ENCODE peak calls at places on chromosome 22, in five cellular contexts. One of them, this sample, is unnamed.
A peak's percentile ranks its signal among the peaks of the same experiment; 100 is the strongest.

GRCh38 chr22:27452245-27452644 is 349.3 kb downstream of the MN1 start:
- DNase-seq in neuronal stem cell: no peak
- DNase-seq in H9: no peak
- DNase-seq in H1: no peak
- DNase-seq in IMR-90: no peak
- DNase-seq in this sample: no peak

GRCh38 chr22:27416553-27417427 is 384.8 kb downstream of the MN1 start:
- DNase-seq in H9: peak; percentile 78
- DNase-seq in H1: peak; percentile 23
- DNase-seq in neuronal stem cell: no peak
- DNase-seq in IMR-90: peak; percentile 88
- DNase-seq in this sample: no peak

GRCh38 chr22:20520093-20520511 is 12.7 kb downstream of the MED15 start:
- DNase-seq in H9: no peak
- DNase-seq in IMR-90: peak; percentile 82
- DNase-seq in H1: no peak
- DNase-seq in neuronal stem cell: no peak
- DNase-seq in this sample: peak; percentile 18

GRCh38 chr22:33109532-33110148 is 51.5 kb upstream of the SYN3 start:
- DNase-seq in neuronal stem cell: no peak
- DNase-seq in H9: no peak
- DNase-seq in IMR-90: no peak
- DNase-seq in H1: no peak
- DNase-seq in this sample: peak; percentile 71

GRCh38 chr22:22866381-22867111 is 21.1 kb upstream of the IGLL5 start:
- DNase-seq in H1: no peak
- DNase-seq in H9: no peak
- DNase-seq in IMR-90: no peak
- DNase-seq in neuronal stem cell: no peak
- DNase-seq in this sample: no peak

GRCh38 chr22:50420581-50420980 is 54.3 kb downstream of the SBF1 start:
- DNase-seq in H1: no peak
- DNase-seq in IMR-90: no peak
- DNase-seq in neuronal stem cell: no peak
- DNase-seq in H9: no peak
- DNase-seq in this sample: no peak

GRCh38 chr22:45680932-45681700 is 9.5 kb downstream of the ATXN10 start:
- DNase-seq in IMR-90: peak; percentile 90
- DNase-seq in neuronal stem cell: no peak
- DNase-seq in H1: no peak
- DNase-seq in H9: no peak
- DNase-seq in this sample: no peak

GRCh38 chr22:50443801-50444625 is 30.8 kb downstream of the SBF1 start:
- DNase-seq in H9: no peak
- DNase-seq in H1: no peak
- DNase-seq in neuronal stem cell: no peak
- DNase-seq in IMR-90: no peak
- DNase-seq in this sample: peak; percentile 64

GRCh38 chr22:26781591-26781990 is 124.2 kb downstream of the MIAT start:
- DNase-seq in IMR-90: no peak
- DNase-seq in H9: no peak
- DNase-seq in H1: no peak
- DNase-seq in neuronal stem cell: no peak
- DNase-seq in this sample: no peak

GRCh38 chr22:27993201-27993635 is 74.2 kb upstream of the PITPNB start:
- DNase-seq in IMR-90: no peak
- DNase-seq in H9: peak; percentile 20
- DNase-seq in neuronal stem cell: no peak
- DNase-seq in H1: no peak
- DNase-seq in this sample: no peak

GRCh38 chr22:23781533-23781932 is 5.2 kb upstream of the SMARCB1 start:
- DNase-seq in IMR-90: peak; percentile 65
- DNase-seq in H9: no peak
- DNase-seq in H1: no peak
- DNase-seq in neuronal stem cell: no peak
- DNase-seq in this sample: peak; percentile 50

GRCh38 chr22:38754247-38755154 is 1.3 kb downstream of the SUN2 start:
- DNase-seq in H9: peak; percentile 76
- DNase-seq in neuronal stem cell: no peak
- DNase-seq in H1: no peak
- DNase-seq in IMR-90: peak; percentile 43
- DNase-seq in this sample: peak; percentile 80

GRCh38 chr22:35622132-35622913 is 5.2 kb upstream of the MB start:
- DNase-seq in H1: no peak
- DNase-seq in IMR-90: no peak
- DNase-seq in H9: peak; percentile 84
- DNase-seq in neuronal stem cell: no peak
- DNase-seq in this sample: no peak

GRCh38 chr22:30921108-30921507 is 47.5 kb downstream of the MORC2 start:
- DNase-seq in H1: no peak
- DNase-seq in H9: no peak
- DNase-seq in IMR-90: no peak
- DNase-seq in neuronal stem cell: no peak
- DNase-seq in this sample: no peak

GRCh38 chr22:24091551-24092420 is 80.7 kb downstream of the CABIN1 start:
- DNase-seq in IMR-90: no peak
- DNase-seq in neuronal stem cell: no peak
- DNase-seq in H1: no peak
- DNase-seq in H9: no peak
- DNase-seq in this sample: no peak

GRCh38 chr22:42433754-42434153 is 1.6 kb upstream of the NFAM1 start:
- DNase-seq in neuronal stem cell: no peak
- DNase-seq in H9: no peak
- DNase-seq in H1: no peak
- DNase-seq in IMR-90: no peak
- DNase-seq in this sample: no peak

GRCh38 chr22:33332538-33332937 is 274.4 kb upstream of the SYN3 start:
- DNase-seq in IMR-90: no peak
- DNase-seq in H9: no peak
- DNase-seq in neuronal stem cell: no peak
- DNase-seq in H1: no peak
- DNase-seq in this sample: no peak

GRCh38 chr22:35785181-35785923 is 67.7 kb downstream of the APOL5 start:
- DNase-seq in H9: no peak
- DNase-seq in neuronal stem cell: no peak
- DNase-seq in H1: no peak
- DNase-seq in IMR-90: no peak
- DNase-seq in this sample: no peak

GRCh38 chr22:25062378-25063095 is 110.0 kb downstream of the KIAA1671 start:
- DNase-seq in H1: no peak
- DNase-seq in H9: no peak
- DNase-seq in IMR-90: no peak
- DNase-seq in neuronal stem cell: no peak
- DNase-seq in this sample: no peak

GRCh38 chr22:50507421-50507990 is at the start of gene LMF2:
- DNase-seq in H9: no peak
- DNase-seq in IMR-90: no peak
- DNase-seq in neuronal stem cell: no peak
- DNase-seq in H1: no peak
- DNase-seq in this sample: no peak

GRCh38 chr22:24304067-24304675 is 33.5 kb downstream of the SPECC1L start:
- DNase-seq in IMR-90: no peak
- DNase-seq in H1: no peak
- DNase-seq in H9: no peak
- DNase-seq in neuronal stem cell: no peak
- DNase-seq in this sample: no peak

GRCh38 chr22:43377486-43377995 is 34.3 kb upstream of the MPPED1 start:
- DNase-seq in H9: no peak
- DNase-seq in H1: no peak
- DNase-seq in IMR-90: peak; percentile 20
- DNase-seq in neuronal stem cell: no peak
- DNase-seq in this sample: no peak

GRCh38 chr22:22061085-22062077 is 78.8 kb upstream of the TOP3B start:
- DNase-seq in neuronal stem cell: no peak
- DNase-seq in IMR-90: peak; percentile 43
- DNase-seq in H1: no peak
- DNase-seq in H9: no peak
- DNase-seq in this sample: peak; percentile 28

GRCh38 chr22:43154887-43155536 is 3.7 kb downstream of the TSPO start:
- DNase-seq in H9: no peak
- DNase-seq in H1: no peak
- DNase-seq in neuronal stem cell: no peak
- DNase-seq in IMR-90: no peak
- DNase-seq in this sample: no peak

GRCh38 chr22:36110306-36110791 is 50.2 kb downstream of the APOL3 start:
- DNase-seq in H9: no peak
- DNase-seq in neuronal stem cell: no peak
- DNase-seq in H1: no peak
- DNase-seq in IMR-90: no peak
- DNase-seq in this sample: no peak

GRCh38 chr22:39655736-39656285 is 85.3 kb downstream of the CACNA1I start:
- DNase-seq in IMR-90: no peak
- DNase-seq in neuronal stem cell: no peak
- DNase-seq in H9: no peak
- DNase-seq in H1: no peak
- DNase-seq in this sample: no peak

GRCh38 chr22:19619144-19620009 is 94.9 kb upstream of the SEPTIN5 start:
- DNase-seq in H9: no peak
- DNase-seq in neuronal stem cell: no peak
- DNase-seq in IMR-90: no peak
- DNase-seq in H1: no peak
- DNase-seq in this sample: no peak

GRCh38 chr22:28855355-28856094 is 27.8 kb upstream of the ZNRF3 start:
- DNase-seq in neuronal stem cell: peak; percentile 68
- DNase-seq in IMR-90: peak; percentile 78
- DNase-seq in H9: peak; percentile 63
- DNase-seq in H1: no peak
- DNase-seq in this sample: peak; percentile 23

GRCh38 chr22:31945478-31945815 is 1.1 kb downstream of the YWHAH start:
- DNase-seq in H9: no peak
- DNase-seq in H1: no peak
- DNase-seq in neuronal stem cell: no peak
- DNase-seq in IMR-90: no peak
- DNase-seq in this sample: no peak

GRCh38 chr22:31945971-31946680 is 1.8 kb downstream of the YWHAH start:
- DNase-seq in neuronal stem cell: no peak
- DNase-seq in H1: no peak
- DNase-seq in IMR-90: peak; percentile 31
- DNase-seq in H9: no peak
- DNase-seq in this sample: peak; percentile 58

GRCh38 chr22:31943976-31944699 is at the start of gene YWHAH:
- DNase-seq in neuronal stem cell: peak; percentile 96
- DNase-seq in H1: peak; percentile 84
- DNase-seq in IMR-90: peak; percentile 89
- DNase-seq in H9: peak; percentile 94
- DNase-seq in this sample: peak; percentile 92

GRCh38 chr22:31943206-31943975 is 944 bp upstream of the YWHAH start:
- DNase-seq in neuronal stem cell: no peak
- DNase-seq in IMR-90: no peak
- DNase-seq in H1: no peak
- DNase-seq in H9: no peak
- DNase-seq in this sample: no peak

GRCh38 chr22:31944700-31945477 is 554 bp downstream of the YWHAH start:
- DNase-seq in H1: no peak
- DNase-seq in neuronal stem cell: peak; percentile 17
- DNase-seq in H9: no peak
- DNase-seq in IMR-90: no peak
- DNase-seq in this sample: peak; percentile 16
- H3K14ac ChIP-seq in H1: peak overlapping the region; percentile 37
- H3K14ac ChIP-seq in neuronal stem cell: peak overlapping the region; percentile 87
- H3K14ac ChIP-seq in H9: peak overlapping the region; percentile 99
- H3K14ac ChIP-seq in IMR-90: peak overlapping the region; percentile 98
- H3K14ac ChIP-seq in this sample: peak overlapping the region; percentile 100

DNA sequence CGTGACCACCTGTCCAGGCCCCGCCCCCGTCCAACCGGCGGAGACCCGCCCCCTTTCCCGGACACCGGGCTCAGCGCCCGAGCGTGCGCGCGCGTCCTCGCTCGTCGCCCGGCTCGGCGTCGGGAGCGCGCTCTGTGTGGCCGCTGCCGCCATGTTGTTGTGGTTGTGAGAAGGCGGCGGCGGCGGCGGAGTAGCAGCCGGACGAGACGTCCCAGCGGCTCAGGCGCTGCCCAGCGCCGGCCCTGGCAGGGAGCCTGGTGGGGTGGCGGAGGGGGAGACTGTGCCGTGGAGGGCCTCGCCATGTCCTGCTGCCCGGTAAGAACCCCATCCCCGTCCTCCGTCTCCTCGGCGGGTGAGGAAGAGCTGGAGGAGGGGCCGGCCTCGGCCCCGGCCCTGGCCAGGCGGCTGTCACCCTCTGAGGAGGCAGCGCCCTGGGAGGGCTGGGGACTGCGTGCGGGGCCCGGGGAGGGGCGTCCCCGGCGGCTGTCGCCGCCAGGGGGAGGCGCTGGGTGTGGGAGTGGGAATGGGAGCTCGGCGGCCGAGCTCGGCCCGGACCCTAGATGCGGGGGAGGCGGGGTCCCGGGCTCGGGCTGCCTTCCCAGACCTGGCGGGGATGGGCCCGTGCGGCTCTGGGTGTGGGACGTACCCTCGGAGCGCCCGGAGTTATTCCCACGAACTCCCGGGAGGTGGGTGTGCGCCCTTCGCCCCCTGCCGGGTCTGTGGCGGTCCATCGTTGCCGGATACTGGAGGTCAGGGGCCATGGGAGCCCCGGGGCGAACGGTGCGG is at the start of gene MTMR3:
- DNase-seq in H1: peak; percentile 64
- DNase-seq in H9: peak; percentile 95
- DNase-seq in neuronal stem cell: peak; percentile 91
- DNase-seq in IMR-90: peak; percentile 84
- DNase-seq in this sample: peak; percentile 91
- H3K14ac ChIP-seq in H1: no peak within 1 kb of the TSS
- H3K14ac ChIP-seq in H9: peak within 1 kb of the TSS; percentile 91
- H3K14ac ChIP-seq in neuronal stem cell: peak within 1 kb of the TSS; percentile 98
- H3K14ac ChIP-seq in IMR-90: peak within 1 kb of the TSS; percentile 95
- H3K14ac ChIP-seq in this sample: peak within 1 kb of the TSS; percentile 100

DNA sequence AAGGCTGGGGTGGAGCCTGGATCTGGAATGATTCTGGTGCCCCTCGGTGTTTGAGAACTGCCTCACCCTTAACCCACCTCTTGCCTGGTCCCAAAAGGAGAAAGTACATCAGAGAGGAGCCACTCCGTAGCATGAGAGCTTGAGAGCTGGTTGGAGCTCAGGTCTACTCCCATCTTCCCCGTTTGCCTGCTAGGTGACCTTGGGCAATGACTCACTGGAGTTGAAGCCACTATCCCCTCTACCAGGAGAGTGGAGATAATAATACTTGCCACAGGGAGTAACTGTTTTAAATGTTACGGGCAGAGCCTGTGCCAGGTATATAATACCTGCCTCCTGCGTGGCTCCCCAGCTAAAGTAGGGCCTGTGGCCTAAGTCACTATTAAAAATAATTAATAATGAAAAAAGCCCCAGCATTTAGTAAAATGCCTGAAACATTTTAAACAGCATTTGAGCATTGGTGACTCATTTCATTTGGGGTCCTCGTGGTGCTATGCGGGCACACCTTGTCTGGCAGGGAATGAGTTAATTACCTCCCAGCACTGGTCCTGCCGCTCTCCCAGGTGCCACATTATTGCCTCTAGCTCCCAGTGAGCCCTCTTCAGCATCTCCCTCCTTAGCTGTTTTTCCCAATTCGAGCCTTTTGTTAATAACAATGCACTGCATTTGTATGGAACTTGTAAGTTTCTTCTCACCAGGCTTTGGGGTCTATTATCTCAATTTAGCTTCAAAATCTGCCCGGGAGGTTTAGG is 22.5 kb downstream of the CYTH4 start:
- DNase-seq in neuronal stem cell: no peak
- DNase-seq in IMR-90: peak; percentile 69
- DNase-seq in H9: no peak
- DNase-seq in H1: no peak
- DNase-seq in this sample: no peak
- H3K14ac ChIP-seq in neuronal stem cell: no peak overlapping the region
- H3K14ac ChIP-seq in IMR-90: peak overlapping the region; percentile 96
- H3K14ac ChIP-seq in H9: no peak overlapping the region
- H3K14ac ChIP-seq in H1: no peak overlapping the region
- H3K14ac ChIP-seq in this sample: no peak overlapping the region

GRCh38 chr22:44543781-44544181 is 45.7 kb upstream of the RTL6 start:
- DNase-seq in H1: no peak
- DNase-seq in IMR-90: no peak
- DNase-seq in neuronal stem cell: no peak
- DNase-seq in H9: no peak
- DNase-seq in this sample: peak; percentile 25
- H3K14ac ChIP-seq in H1: no peak overlapping the region
- H3K14ac ChIP-seq in IMR-90: no peak overlapping the region
- H3K14ac ChIP-seq in neuronal stem cell: peak overlapping the region; percentile 27
- H3K14ac ChIP-seq in H9: no peak overlapping the region
- H3K14ac ChIP-seq in this sample: no peak overlapping the region

This sample was measured in trophoblast cell.